ENCODE peak calls at places on chromosomes 1 and 21, in four cellular contexts. One of them, this sample, is unnamed.

GRCh38 chr1:228323401-228323800 is 83.2 kb downstream of the TRIM11 start:
- DNase-seq in body of pancreas: no peak
- DNase-seq in suprapubic skin: no peak
- DNase-seq in MM.1S: no peak
- DNase-seq in this sample: no peak

GRCh38 chr1:85605519-85606413 is 25.2 kb downstream of the CCN1 start:
- DNase-seq in body of pancreas: peak; percentile 75
- DNase-seq in MM.1S: no peak
- DNase-seq in suprapubic skin: no peak
- DNase-seq in this sample: no peak

GRCh38 chr1:222335586-222335985 is 212.3 kb downstream of the HHIPL2 start:
- DNase-seq in body of pancreas: no peak
- DNase-seq in suprapubic skin: no peak
- DNase-seq in MM.1S: no peak
- DNase-seq in this sample: no peak

GRCh38 chr1:99305626-99306025 is 41.3 kb downstream of the PLPPR4 start:
- DNase-seq in body of pancreas: no peak
- DNase-seq in suprapubic skin: no peak
- DNase-seq in MM.1S: no peak
- DNase-seq in this sample: no peak

GRCh38 chr1:15950763-15951295 is 25.1 kb downstream of the ZBTB17 start:
- DNase-seq in MM.1S: no peak
- DNase-seq in suprapubic skin: no peak
- DNase-seq in body of pancreas: peak; percentile 39
- DNase-seq in this sample: no peak

GRCh38 chr1:90959352-90960206 is 62.3 kb downstream of the ZNF644 start:
- DNase-seq in suprapubic skin: no peak
- DNase-seq in MM.1S: no peak
- DNase-seq in body of pancreas: no peak
- DNase-seq in this sample: no peak

GRCh38 chr1:228094432-228095016 is 8.6 kb downstream of the C1orf35 start:
- DNase-seq in MM.1S: no peak
- DNase-seq in suprapubic skin: peak; percentile 34
- DNase-seq in body of pancreas: no peak
- DNase-seq in this sample: no peak

GRCh38 chr1:110502402-110502801 is 16.6 kb downstream of the KCNA10 start:
- DNase-seq in suprapubic skin: no peak
- DNase-seq in body of pancreas: no peak
- DNase-seq in MM.1S: no peak
- DNase-seq in this sample: no peak

GRCh38 chr1:197441990-197442389 is 173.9 kb downstream of the CRB1 start:
- DNase-seq in suprapubic skin: no peak
- DNase-seq in body of pancreas: no peak
- DNase-seq in MM.1S: no peak
- DNase-seq in this sample: no peak

GRCh38 chr21:42669069-42669468 is 15.6 kb downstream of the PDE9A start:
- DNase-seq in body of pancreas: no peak
- DNase-seq in suprapubic skin: no peak
- DNase-seq in MM.1S: no peak
- DNase-seq in this sample: no peak

GRCh38 chr1:228429698-228430097 is 13.0 kb upstream of the TRIM17 start:
- DNase-seq in body of pancreas: no peak
- DNase-seq in MM.1S: no peak
- DNase-seq in suprapubic skin: no peak
- DNase-seq in this sample: no peak

GRCh38 chr1:33337994-33338494 is 17.1 kb upstream of the A3GALT2 start:
- DNase-seq in body of pancreas: no peak
- DNase-seq in suprapubic skin: no peak
- DNase-seq in MM.1S: no peak
- DNase-seq in this sample: no peak

GRCh38 chr1:33342041-33342723 is 21.3 kb upstream of the A3GALT2 start:
- DNase-seq in suprapubic skin: no peak
- DNase-seq in MM.1S: no peak
- DNase-seq in body of pancreas: peak; percentile 93
- DNase-seq in this sample: peak; percentile 93

GRCh38 chr1:33341190-33341589 is 20.3 kb upstream of the A3GALT2 start:
- DNase-seq in suprapubic skin: no peak
- DNase-seq in MM.1S: no peak
- DNase-seq in body of pancreas: no peak
- DNase-seq in this sample: no peak

GRCh38 chr1:33338495-33339211 is 17.8 kb upstream of the A3GALT2 start:
- DNase-seq in body of pancreas: peak; percentile 87
- DNase-seq in MM.1S: no peak
- DNase-seq in suprapubic skin: no peak
- DNase-seq in this sample: no peak

GRCh38 chr1:33339413-33339812 is 18.5 kb upstream of the A3GALT2 start:
- DNase-seq in body of pancreas: no peak
- DNase-seq in MM.1S: no peak
- DNase-seq in suprapubic skin: no peak
- DNase-seq in this sample: no peak
- TF ChIP-seq CTCF in body of pancreas: peak; percentile 9
- TF ChIP-seq CTCF in MM.1S: no peak
- TF ChIP-seq CTCF in suprapubic skin: no peak
- TF ChIP-seq CTCF in this sample: peak; percentile 9

DNA sequence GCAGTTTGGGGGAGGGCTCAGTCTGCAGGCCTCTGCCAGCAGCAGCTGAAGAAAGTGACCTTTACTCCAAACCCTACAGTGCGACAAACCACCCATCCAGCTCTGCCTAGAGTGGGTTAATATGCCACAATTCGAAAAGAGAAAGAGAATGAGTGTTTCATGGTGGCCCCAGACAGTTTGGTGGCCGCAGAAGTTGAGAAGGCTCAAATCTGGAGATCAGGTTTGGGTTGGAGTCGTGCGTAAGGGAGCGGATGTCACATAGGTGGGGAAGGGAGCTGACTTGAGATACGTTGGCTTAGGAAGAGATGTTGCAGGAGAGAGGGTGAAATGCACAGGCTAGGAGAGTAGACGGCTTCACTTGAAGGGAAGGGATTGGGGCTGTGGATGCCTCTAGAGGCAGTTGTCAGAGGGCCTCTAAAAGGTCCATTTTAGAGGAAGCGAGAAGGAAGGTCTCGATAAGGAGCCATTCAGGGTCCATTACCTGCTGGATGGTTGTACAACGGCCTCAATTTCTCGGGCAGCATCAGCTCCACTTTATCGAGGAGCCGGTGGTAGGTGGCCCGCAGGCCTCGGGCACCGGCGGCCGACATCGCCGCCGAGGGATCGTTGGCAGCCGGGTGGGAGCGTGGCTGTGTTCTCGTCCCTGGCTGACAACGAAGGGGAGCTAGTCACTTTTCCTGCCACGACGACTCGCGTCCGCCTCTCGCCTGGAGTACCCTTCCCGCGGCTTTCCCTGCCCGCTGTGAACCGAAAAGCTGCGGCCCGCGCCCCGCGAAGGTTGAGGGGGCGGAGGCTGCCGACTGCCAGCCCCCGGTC is 1.0 kb upstream of the DCAF6 start:
- DNase-seq in MM.1S: peak; percentile 55
- DNase-seq in body of pancreas: peak; percentile 49
- DNase-seq in suprapubic skin: no peak
- DNase-seq in this sample: no peak
- TF ChIP-seq CTCF in MM.1S: peak; percentile 18
- TF ChIP-seq CTCF in body of pancreas: peak; percentile 14
- TF ChIP-seq CTCF in suprapubic skin: no peak
- TF ChIP-seq CTCF in this sample: no peak

GRCh38 chr1:193408782-193409293 is 222.4 kb upstream of the B3GALT2 start:
- DNase-seq in MM.1S: no peak
- DNase-seq in suprapubic skin: no peak
- DNase-seq in body of pancreas: peak; percentile 94
- DNase-seq in this sample: no peak
- TF ChIP-seq CTCF in MM.1S: no peak
- TF ChIP-seq CTCF in suprapubic skin: no peak
- TF ChIP-seq CTCF in body of pancreas: peak; percentile 17
- TF ChIP-seq CTCF in this sample: no peak

GRCh38 chr1:1777510-1777909 is 760 bp downstream of the NADK start:
- DNase-seq in suprapubic skin: no peak
- DNase-seq in body of pancreas: peak; percentile 55
- DNase-seq in MM.1S: peak; percentile 21
- DNase-seq in this sample: no peak

GRCh38 chr1:1777950-1778826 is at the start of gene NADK:
- DNase-seq in MM.1S: peak; percentile 78
- DNase-seq in body of pancreas: peak; percentile 73
- DNase-seq in suprapubic skin: no peak
- DNase-seq in this sample: no peak

GRCh38 chr1:1780598-1781525 is 2.6 kb upstream of the NADK start:
- DNase-seq in body of pancreas: no peak
- DNase-seq in suprapubic skin: no peak
- DNase-seq in MM.1S: no peak
- DNase-seq in this sample: no peak

GRCh38 chr1:1779691-1780597 is 1.7 kb upstream of the NADK start:
- DNase-seq in suprapubic skin: no peak
- DNase-seq in MM.1S: peak; percentile 92
- DNase-seq in body of pancreas: peak; percentile 54
- DNase-seq in this sample: no peak

GRCh38 chr1:1778827-1779675 is 781 bp upstream of the NADK start:
- DNase-seq in suprapubic skin: peak; percentile 90
- DNase-seq in body of pancreas: peak; percentile 90
- DNase-seq in MM.1S: peak; percentile 98
- DNase-seq in this sample: no peak
- TF ChIP-seq CTCF in suprapubic skin: no peak
- TF ChIP-seq CTCF in body of pancreas: peak; percentile 30
- TF ChIP-seq CTCF in MM.1S: peak; percentile 62
- TF ChIP-seq CTCF in this sample: no peak

GRCh38 chr1:204447736-204448135 is 36.1 kb upstream of the PPP1R15B start:
- DNase-seq in MM.1S: no peak
- DNase-seq in body of pancreas: no peak
- DNase-seq in suprapubic skin: no peak
- DNase-seq in this sample: no peak
- TF ChIP-seq CTCF in MM.1S: no peak
- TF ChIP-seq CTCF in body of pancreas: no peak
- TF ChIP-seq CTCF in suprapubic skin: no peak
- TF ChIP-seq CTCF in this sample: no peak

DNA sequence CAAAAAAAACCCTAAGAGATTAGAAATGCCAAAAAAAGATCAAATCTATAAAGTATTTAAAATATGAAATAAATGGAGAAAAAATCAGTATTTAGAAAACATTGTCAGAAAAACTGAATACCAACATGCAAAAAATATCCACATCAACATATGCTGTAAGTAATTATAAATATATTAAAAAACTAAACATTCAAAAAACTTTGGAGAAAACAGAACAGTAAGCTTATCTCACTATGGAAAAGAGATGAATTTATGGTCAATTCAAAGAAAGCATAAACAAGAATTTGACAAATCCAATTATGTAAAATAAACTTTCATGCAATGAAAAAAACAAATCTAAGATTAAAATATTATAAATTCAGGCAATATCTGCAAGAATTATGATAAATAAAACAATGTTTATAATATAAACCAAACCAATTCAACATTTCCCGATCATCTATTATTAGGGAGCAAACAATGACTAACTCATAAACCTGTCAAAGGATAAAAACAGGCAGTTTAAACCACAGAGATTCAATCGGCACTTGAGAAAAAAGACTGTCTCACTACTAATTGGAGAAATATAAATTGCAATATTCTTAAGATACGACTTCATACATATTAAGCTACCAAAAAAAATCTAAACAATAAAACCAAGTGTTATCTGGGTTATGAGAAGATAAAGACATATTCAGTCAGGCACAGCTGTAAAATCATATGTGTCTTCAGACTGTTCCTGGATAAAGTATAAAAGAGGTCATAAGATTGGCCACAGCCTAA is 21.8 kb downstream of the EYA3 start:
- DNase-seq in body of pancreas: no peak
- DNase-seq in suprapubic skin: no peak
- DNase-seq in MM.1S: no peak
- DNase-seq in this sample: no peak
- TF ChIP-seq CTCF in body of pancreas: no peak
- TF ChIP-seq CTCF in suprapubic skin: no peak
- TF ChIP-seq CTCF in MM.1S: no peak
- TF ChIP-seq CTCF in this sample: no peak

This sample was measured in AG09319.